ENCODE peak calls at places on chromosomes 1 and 21, in ten cellular contexts. P, D, K, E, N, I, V, R, X and C are unnamed samples.

GRCh38 chr21:28548291-28548690 is 444.4 kb downstream of the LTN1 start:
- DNase-seq in P (no peak), D (no peak), K (no peak), E (no peak), N (peak), I (no peak), V (no peak), R (no peak), X (no peak), C (no peak)

GRCh38 chr1:216983823-216984222 is 260.6 kb upstream of the ESRRG start:
- DNase-seq in P (no peak), D (no peak), K (no peak), E (no peak), N (no peak), I (no peak), V (no peak), R (no peak), X (no peak), C (no peak)

GRCh38 chr1:46043491-46044017 is 88.9 kb downstream of the PIK3R3 start:
- DNase-seq in P (no peak), D (no peak), K (no peak), E (no peak), N (no peak), I (no peak), V (no peak), R (no peak), X (no peak), C (no peak)

GRCh38 chr21:20023199-20023598 is 975.0 kb upstream of the NCAM2 start:
- DNase-seq in P (no peak), D (no peak), K (no peak), E (no peak), N (no peak), I (no peak), V (no peak), R (no peak), X (no peak), C (no peak)

GRCh38 chr1:187999973-188000372 is 1171.2 kb downstream of the PLA2G4A start:
- DNase-seq in P (no peak), D (no peak), K (no peak), E (peak), N (no peak), I (no peak), V (no peak), R (no peak), X (no peak), C (no peak)

GRCh38 chr1:176717052-176717754 is 254.2 kb downstream of the PAPPA2 start:
- DNase-seq in P (no peak), D (no peak), K (no peak), E (no peak), N (no peak), I (no peak), V (no peak), R (no peak), X (no peak), C (no peak)

GRCh38 chr1:234756066-234756783 is 146.2 kb upstream of the IRF2BP2 start:
- DNase-seq in P (no peak), D (no peak), K (no peak), E (no peak), N (peak), I (no peak), V (no peak), R (no peak), X (no peak), C (no peak)

GRCh38 chr1:41954533-41954944 is 35.8 kb upstream of the HIVEP3 start:
- DNase-seq in P (no peak), D (peak), K (no peak), E (peak), N (peak), I (peak), V (peak), R (no peak), X (no peak), C (no peak)

GRCh38 chr1:39380036-39380435 is 111.4 kb upstream of the BMP8A start:
- DNase-seq in P (no peak), D (peak), K (no peak), E (no peak), N (no peak), I (peak), V (no peak), R (no peak), X (no peak), C (no peak)

GRCh38 chr21:45894107-45894810 is 87.3 kb upstream of the COL6A1 start:
- DNase-seq in P (no peak), D (no peak), K (no peak), E (peak), N (peak), I (no peak), V (no peak), R (no peak), X (no peak), C (peak)

GRCh38 chr1:195597929-195598328 is 1010.3 kb downstream of the KCNT2 start:
- DNase-seq in P (no peak), D (no peak), K (no peak), E (no peak), N (no peak), I (no peak), V (no peak), R (no peak), X (no peak), C (no peak)